ENCODE peak calls at places on chromosome 1, in seven cellular contexts. D is brain microvascular endothelial cell, C is H7, K is stomach, M is fibroblast of lung, I is colonic mucosa, O is AG04450. F is an unnamed sample.
A peak's percentile ranks its signal among the peaks of the same experiment; 100 is the strongest.

GRCh38 chr1:182869241-182869666 is 30.1 kb downstream of the DHX9 start:
- DNase-seq in D (no peak), C (no peak), K (no peak), M (no peak), I (no peak), O (no peak), F (no peak)

GRCh38 chr1:24117132-24117531 is 5.2 kb upstream of the MYOM3 start:
- DNase-seq in D (no peak), C (no peak), K (no peak), M (no peak), I (no peak), O (no peak), F (no peak)

GRCh38 chr1:244361764-244362473 is 89.8 kb downstream of the ADSS2 start:
- DNase-seq in D (peak; percentile 81), C (peak; percentile 75), K (no peak), M (peak; percentile 84), I (no peak), O (peak; percentile 68), F (no peak)

GRCh38 chr1:36385410-36386261 is at the start of gene STK40:
- DNase-seq in D (peak; percentile 98), C (peak; percentile 99), K (peak; percentile 99), M (peak; percentile 99), I (peak; percentile 99), O (peak; percentile 99), F (peak; percentile 99)

GRCh38 chr1:83836543-83836942 is 162.4 kb downstream of the TTLL7 start:
- DNase-seq in D (no peak), C (no peak), K (no peak), M (no peak), I (no peak), O (no peak), F (no peak)

GRCh38 chr1:30272288-30273020 is 450.9 kb downstream of the MATN1 start:
- DNase-seq in D (no peak), C (no peak), K (no peak), M (no peak), I (no peak), O (no peak), F (no peak)

GRCh38 chr1:220817907-220818306 is 31.2 kb downstream of the MTARC1 start:
- DNase-seq in D (no peak), C (no peak), K (no peak), M (peak; percentile 30), I (no peak), O (no peak), F (no peak)

GRCh38 chr1:225447649-225448048 is 19.8 kb upstream of the LBR start:
- DNase-seq in D (no peak), C (no peak), K (no peak), M (peak; percentile 60), I (no peak), O (no peak), F (no peak)

GRCh38 chr1:227318852-227319607 is 738 bp upstream of the CDC42BPA start:
- DNase-seq in D (peak; percentile 30), C (peak; percentile 72), K (peak; percentile 38), M (peak; percentile 67), I (peak; percentile 66), O (no peak), F (peak; percentile 40)

GRCh38 chr1:224683981-224684380 is 67.9 kb downstream of the CNIH3 start:
- DNase-seq in D (no peak), C (no peak), K (no peak), M (no peak), I (no peak), O (no peak), F (no peak)

GRCh38 chr1:90046635-90047034 is 51.7 kb downstream of the ZNF326 start:
- DNase-seq in D (no peak), C (no peak), K (no peak), M (no peak), I (no peak), O (no peak), F (no peak)

GRCh38 chr1:51063121-51063520 is 38.9 kb upstream of the C1orf185 start:
- DNase-seq in D (peak; percentile 90), C (no peak), K (no peak), M (peak; percentile 99), I (no peak), O (peak; percentile 47), F (no peak)

GRCh38 chr1:155396874-155397476 is 76.3 kb downstream of the RUSC1 start:
- DNase-seq in D (no peak), C (no peak), K (peak; percentile 44), M (no peak), I (peak; percentile 44), O (no peak), F (peak; percentile 87)

GRCh38 chr1:162632234-162632666 is at the start of gene DDR2:
- DNase-seq in D (peak; percentile 88), C (no peak), K (peak; percentile 46), M (peak; percentile 91), I (peak; percentile 57), O (peak; percentile 91), F (no peak)

GRCh38 chr1:212606734-212607205 is 1.8 kb upstream of the ATF3 start:
- DNase-seq in D (no peak), C (peak; percentile 62), K (peak; percentile 89), M (no peak), I (peak; percentile 87), O (no peak), F (peak; percentile 93)

GRCh38 chr1:212608209-212608955 is at the start of gene ATF3:
- DNase-seq in D (peak; percentile 99), C (peak; percentile 98), K (peak; percentile 100), M (peak; percentile 99), I (peak; percentile 99), O (peak; percentile 99), F (peak; percentile 98)

GRCh38 chr1:212606042-212606733 is 2.4 kb upstream of the ATF3 start:
- DNase-seq in D (no peak), C (peak; percentile 56), K (no peak), M (no peak), I (no peak), O (no peak), F (peak; percentile 55)

GRCh38 chr1:212607924-212608208 is 695 bp upstream of the ATF3 start:
- DNase-seq in D (no peak), C (no peak), K (no peak), M (no peak), I (no peak), O (no peak), F (peak; percentile 34)

DNA sequence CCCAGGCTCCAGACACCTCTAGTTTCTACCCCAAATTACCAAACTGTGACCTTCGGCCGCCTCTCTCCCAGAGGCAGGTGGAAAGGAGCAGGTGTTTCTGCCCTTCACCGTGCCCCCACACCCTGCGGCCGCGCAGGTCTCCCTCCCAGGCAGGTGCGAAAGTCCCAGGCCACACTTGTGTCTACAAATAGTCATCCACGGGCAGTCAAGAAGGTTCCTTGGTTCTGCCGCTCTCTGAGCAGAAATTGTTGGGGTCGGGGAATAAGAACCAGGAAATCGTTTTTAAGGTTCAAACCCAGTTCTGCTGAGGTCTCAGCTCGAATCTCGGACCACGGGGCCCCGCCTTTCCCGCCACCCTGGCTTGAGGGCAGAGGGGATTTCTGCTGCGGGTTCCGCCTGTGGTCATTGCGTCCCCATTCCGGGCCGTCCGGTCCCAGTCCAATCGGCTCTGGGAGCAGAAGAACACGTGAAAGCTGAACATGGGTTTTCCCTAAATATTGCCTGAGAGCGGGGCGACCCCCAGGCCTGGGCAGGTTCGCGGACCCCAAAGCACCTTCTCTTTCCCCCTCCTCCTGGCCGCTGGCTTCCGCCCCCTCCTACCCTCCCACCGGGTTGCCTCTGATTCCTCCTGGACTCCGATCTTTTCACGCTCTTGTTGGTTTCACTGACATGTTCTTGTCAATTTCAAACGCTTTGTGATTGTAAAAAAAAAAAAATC is 1.2 kb upstream of the ATF3 start:
- DNase-seq in D (no peak), C (peak; percentile 74), K (peak; percentile 43), M (no peak), I (peak; percentile 63), O (no peak), F (peak; percentile 53)
- H3K27me3 ChIP-seq in D (peaks cover 39% of the 10 kb centered on the region), C (peaks cover 61% of the 10 kb centered on the region), K (peaks cover 4% of the 10 kb centered on the region), M (peaks cover 42% of the 10 kb centered on the region), I (no peaks in the 10 kb centered on the region), O (peaks cover 51% of the 10 kb centered on the region), F (no peaks in the 10 kb centered on the region)

DNA sequence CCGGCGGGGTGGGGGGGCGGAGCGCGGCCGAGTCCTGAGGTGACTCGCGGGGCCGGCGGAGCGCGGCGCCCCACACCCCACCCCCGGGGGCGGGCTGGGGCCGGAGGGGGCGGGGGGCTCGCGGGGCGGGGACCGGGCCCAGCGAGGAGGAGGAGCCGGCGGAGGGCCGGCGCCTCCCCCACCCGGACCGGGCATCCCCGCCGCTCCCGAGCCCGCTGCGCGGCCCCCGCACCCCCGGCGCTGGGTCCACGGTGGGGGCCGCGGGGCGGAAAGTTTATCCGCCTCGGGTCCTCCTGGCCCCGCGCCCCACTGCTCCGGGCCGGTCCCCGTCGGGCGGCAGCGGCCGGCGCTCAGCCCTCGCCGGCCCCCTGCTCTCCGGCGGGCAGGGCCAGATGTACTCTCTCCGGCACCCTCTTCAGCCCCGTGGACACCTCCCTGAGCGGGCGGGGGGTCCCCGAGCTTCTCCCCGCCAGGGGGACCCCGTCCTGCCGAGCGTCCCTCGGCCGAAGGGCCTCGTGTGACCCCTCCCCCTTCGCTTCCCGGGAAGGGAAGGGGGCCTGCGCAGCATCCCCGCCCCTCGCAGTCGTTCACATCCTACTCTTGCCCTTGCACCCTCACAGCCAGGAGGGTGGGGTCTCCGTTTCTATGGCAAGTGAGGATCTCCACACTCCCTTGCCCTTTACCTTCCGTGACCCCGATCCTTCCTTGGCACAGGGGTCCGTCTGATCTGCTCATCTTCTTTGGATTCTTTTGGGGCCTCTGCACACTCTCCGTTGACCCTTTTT is 659 bp downstream of the CAMTA1 start:
- DNase-seq in D (no peak), C (peak; percentile 91), K (peak; percentile 38), M (no peak), I (peak; percentile 32), O (no peak), F (no peak)
- H3K27me3 ChIP-seq in D (no peaks in the 10 kb centered on the region), C (no peaks in the 10 kb centered on the region), K (no peaks in the 10 kb centered on the region), M (no peaks in the 10 kb centered on the region), I (no peaks in the 10 kb centered on the region), O (no peaks in the 10 kb centered on the region), F (no peaks in the 10 kb centered on the region)

DNA sequence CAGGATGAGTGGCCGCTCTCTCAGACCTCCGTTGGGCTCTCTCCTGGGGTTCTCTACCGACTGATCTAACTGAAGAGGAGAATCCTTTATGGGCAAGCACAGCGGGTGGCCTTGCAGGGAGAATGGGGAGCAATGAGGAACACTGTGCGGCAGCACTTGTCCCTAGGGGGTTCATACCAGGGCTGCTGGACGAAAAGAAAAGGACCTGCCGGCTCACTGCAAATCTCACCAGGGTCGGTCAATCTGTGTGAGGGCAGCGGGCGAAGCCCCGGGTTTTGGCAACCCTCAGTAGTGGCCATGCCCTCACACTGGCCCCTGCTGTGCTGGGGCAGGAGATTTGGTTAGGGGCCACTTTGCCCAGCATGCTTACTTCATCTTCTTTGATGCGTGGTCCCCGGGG is 5.8 kb downstream of the LHX9 start:
- DNase-seq in D (no peak), C (peak; percentile 52), K (no peak), M (no peak), I (no peak), O (no peak), F (no peak)
- H3K27me3 ChIP-seq in D (peaks cover 85% of the 10 kb centered on the region), C (peaks cover 67% of the 10 kb centered on the region), K (peaks cover 19% of the 10 kb centered on the region), M (peaks cover 50% of the 10 kb centered on the region), I (peaks cover 43% of the 10 kb centered on the region), O (peaks cover 69% of the 10 kb centered on the region), F (peaks cover 45% of the 10 kb centered on the region)

DNA sequence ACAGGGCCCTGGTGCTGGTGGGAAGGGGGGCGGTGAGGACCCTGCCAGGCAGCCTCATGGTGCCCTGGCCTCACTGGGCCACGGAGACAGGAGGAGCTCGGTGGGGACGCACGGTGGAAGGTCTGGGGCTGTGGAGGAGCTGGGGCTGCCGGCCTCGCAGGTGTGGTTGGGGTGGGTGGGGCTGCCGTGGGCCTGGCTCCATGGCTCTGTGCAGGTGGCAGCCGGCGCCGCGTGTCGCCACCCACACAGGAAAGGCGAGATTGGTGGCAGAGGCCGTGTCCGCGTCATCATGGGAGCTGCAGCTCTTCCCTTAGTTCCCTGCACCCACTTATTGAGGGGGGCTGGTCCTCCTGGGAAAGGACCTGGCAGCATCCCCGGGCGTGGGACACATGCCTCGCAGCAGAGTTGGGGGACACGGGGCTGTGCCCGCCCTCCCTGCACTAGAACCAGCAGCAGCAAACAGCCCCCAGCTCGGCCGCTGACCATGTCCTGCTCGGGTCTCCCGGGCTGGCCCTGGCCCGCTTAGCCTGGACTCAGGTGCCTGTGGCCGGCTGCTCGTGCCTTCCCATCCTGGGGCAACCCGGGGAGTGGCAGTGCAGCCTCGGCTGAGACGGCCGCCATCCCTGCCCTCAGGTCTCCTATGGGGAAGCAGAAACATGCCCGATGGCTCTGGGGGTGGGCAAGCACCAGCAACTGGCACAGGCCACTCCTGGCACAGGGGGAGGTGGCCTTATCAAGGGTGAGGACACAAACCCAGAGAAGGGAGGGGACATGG is 7.5 kb upstream of the TTC34 start:
- DNase-seq in D (no peak), C (no peak), K (no peak), M (no peak), I (no peak), O (no peak), F (no peak)
- H3K27me3 ChIP-seq in D (no peaks in the 10 kb centered on the region), C (no peaks in the 10 kb centered on the region), K (peaks cover 8% of the 10 kb centered on the region), M (no peaks in the 10 kb centered on the region), I (no peaks in the 10 kb centered on the region), O (no peaks in the 10 kb centered on the region), F (peaks cover 3% of the 10 kb centered on the region)

F was measured in small intestine.